ENCODE peak calls at places on chromosomes 6 and 20, in five cellular contexts. One of them, this sample, is unnamed.

GRCh38 chr6:148192310-148192709 is 150.3 kb upstream of the SASH1 start:
- DNase-seq in GM13977: no peak
- DNase-seq in spleen: no peak
- DNase-seq in MCF 10A: peak
- DNase-seq in RWPE1: peak
- DNase-seq in this sample: peak

GRCh38 chr6:15966000-15966399 is 162.9 kb upstream of the MYLIP start:
- DNase-seq in GM13977: no peak
- DNase-seq in spleen: no peak
- DNase-seq in MCF 10A: no peak
- DNase-seq in RWPE1: no peak
- DNase-seq in this sample: peak

GRCh38 chr6:146851837-146852236 is 253.1 kb downstream of the ADGB start:
- DNase-seq in GM13977: no peak
- DNase-seq in spleen: no peak
- DNase-seq in MCF 10A: peak
- DNase-seq in RWPE1: no peak
- DNase-seq in this sample: peak

GRCh38 chr6:151313060-151313459 is 73.3 kb downstream of the AKAP12 start:
- DNase-seq in GM13977: no peak
- DNase-seq in spleen: no peak
- DNase-seq in MCF 10A: no peak
- DNase-seq in RWPE1: no peak
- DNase-seq in this sample: no peak

GRCh38 chr6:16374796-16375195 is 136.4 kb downstream of the GMPR start:
- DNase-seq in GM13977: no peak
- DNase-seq in spleen: no peak
- DNase-seq in MCF 10A: no peak
- DNase-seq in RWPE1: no peak
- DNase-seq in this sample: no peak

GRCh38 chr20:35702051-35702823 is 3.0 kb downstream of the ROMO1 start:
- DNase-seq in GM13977: no peak
- DNase-seq in spleen: peak
- DNase-seq in MCF 10A: no peak
- DNase-seq in RWPE1: no peak
- DNase-seq in this sample: peak

GRCh38 chr6:144581807-144582537 is 296.8 kb downstream of the UTRN start:
- DNase-seq in GM13977: peak
- DNase-seq in spleen: no peak
- DNase-seq in MCF 10A: peak
- DNase-seq in RWPE1: no peak
- DNase-seq in this sample: no peak

GRCh38 chr20:43322851-43323250 is 133.1 kb upstream of the PTPRT start:
- DNase-seq in GM13977: no peak
- DNase-seq in spleen: no peak
- DNase-seq in MCF 10A: peak
- DNase-seq in RWPE1: peak
- DNase-seq in this sample: peak

GRCh38 chr6:2099870-2100269 is 145.5 kb downstream of the GMDS start:
- DNase-seq in GM13977: no peak
- DNase-seq in spleen: no peak
- DNase-seq in MCF 10A: no peak
- DNase-seq in RWPE1: no peak
- DNase-seq in this sample: no peak

GRCh38 chr20:37517371-37517748 is 3.7 kb upstream of the NNAT start:
- DNase-seq in GM13977: no peak
- DNase-seq in spleen: no peak
- DNase-seq in MCF 10A: no peak
- DNase-seq in RWPE1: no peak
- DNase-seq in this sample: no peak

GRCh38 chr6:39029156-39030011 is 19.2 kb upstream of the GLP1R start:
- DNase-seq in GM13977: peak
- DNase-seq in spleen: no peak
- DNase-seq in MCF 10A: peak
- DNase-seq in RWPE1: peak
- DNase-seq in this sample: no peak

GRCh38 chr20:61757678-61758555 is 307.8 kb downstream of the TAF4 start:
- DNase-seq in GM13977: no peak
- DNase-seq in spleen: peak
- DNase-seq in MCF 10A: peak
- DNase-seq in RWPE1: peak
- DNase-seq in this sample: peak

GRCh38 chr20:45372646-45373352 is 5.3 kb downstream of the TP53TG5 start:
- DNase-seq in GM13977: no peak
- DNase-seq in spleen: peak
- DNase-seq in MCF 10A: no peak
- DNase-seq in RWPE1: no peak
- DNase-seq in this sample: peak

GRCh38 chr20:11112837-11113236 is 439.0 kb upstream of the JAG1 start:
- DNase-seq in GM13977: no peak
- DNase-seq in spleen: no peak
- DNase-seq in MCF 10A: no peak
- DNase-seq in RWPE1: no peak
- DNase-seq in this sample: no peak

GRCh38 chr6:40957616-40958492 is 81.2 kb downstream of the UNC5CL start:
- DNase-seq in GM13977: no peak
- DNase-seq in spleen: no peak
- DNase-seq in MCF 10A: peak
- DNase-seq in RWPE1: peak
- DNase-seq in this sample: peak

GRCh38 chr6:34986845-34987246 is 97.8 kb downstream of the ANKS1A start:
- DNase-seq in GM13977: peak
- DNase-seq in spleen: no peak
- DNase-seq in MCF 10A: peak
- DNase-seq in RWPE1: peak
- DNase-seq in this sample: peak

GRCh38 chr6:61953881-61954280 is 332.1 kb downstream of the KHDRBS2 start:
- DNase-seq in GM13977: no peak
- DNase-seq in spleen: no peak
- DNase-seq in MCF 10A: no peak
- DNase-seq in RWPE1: no peak
- DNase-seq in this sample: no peak

GRCh38 chr6:2263896-2264295 is 18.5 kb upstream of the GMDS start:
- DNase-seq in GM13977: no peak
- DNase-seq in spleen: no peak
- DNase-seq in MCF 10A: no peak
- DNase-seq in RWPE1: no peak
- DNase-seq in this sample: no peak

GRCh38 chr6:125301435-125302391 is at the start of gene HDDC2:
- DNase-seq in GM13977: peak
- DNase-seq in spleen: peak
- DNase-seq in MCF 10A: peak
- DNase-seq in RWPE1: peak
- DNase-seq in this sample: peak

GRCh38 chr20:50216543-50217206 is 26.0 kb downstream of the CEBPB start:
- DNase-seq in GM13977: no peak
- DNase-seq in spleen: no peak
- DNase-seq in MCF 10A: no peak
- DNase-seq in RWPE1: no peak
- DNase-seq in this sample: no peak

GRCh38 chr6:34384305-34385153 is 7.9 kb downstream of the NUDT3 start:
- DNase-seq in GM13977: no peak
- DNase-seq in spleen: no peak
- DNase-seq in MCF 10A: no peak
- DNase-seq in RWPE1: no peak
- DNase-seq in this sample: no peak

GRCh38 chr6:162387723-162388382 is 339.7 kb downstream of the PRKN start:
- DNase-seq in GM13977: no peak
- DNase-seq in spleen: no peak
- DNase-seq in MCF 10A: no peak
- DNase-seq in RWPE1: no peak
- DNase-seq in this sample: no peak

GRCh38 chr20:4585104-4585753 is 136.5 kb upstream of the PRND start:
- DNase-seq in GM13977: no peak
- DNase-seq in spleen: no peak
- DNase-seq in MCF 10A: peak
- DNase-seq in RWPE1: peak
- DNase-seq in this sample: peak

GRCh38 chr6:140744648-140745320 is 1370.3 kb upstream of the CITED2 start:
- DNase-seq in GM13977: no peak
- DNase-seq in spleen: no peak
- DNase-seq in MCF 10A: peak
- DNase-seq in RWPE1: peak
- DNase-seq in this sample: peak

GRCh38 chr6:47665112-47665511 is 33.3 kb upstream of the ADGRF4 start:
- DNase-seq in GM13977: no peak
- DNase-seq in spleen: no peak
- DNase-seq in MCF 10A: peak
- DNase-seq in RWPE1: peak
- DNase-seq in this sample: no peak

GRCh38 chr6:121319112-121319553 is 15.1 kb downstream of the TBC1D32 start:
- DNase-seq in GM13977: no peak
- DNase-seq in spleen: no peak
- DNase-seq in MCF 10A: peak
- DNase-seq in RWPE1: peak
- DNase-seq in this sample: peak

GRCh38 chr6:156563710-156564109 is 213.5 kb upstream of the ARID1B start:
- DNase-seq in GM13977: no peak
- DNase-seq in spleen: no peak
- DNase-seq in MCF 10A: no peak
- DNase-seq in RWPE1: no peak
- DNase-seq in this sample: no peak

GRCh38 chr20:19552144-19552895 is 205.7 kb upstream of the RIN2 start:
- DNase-seq in GM13977: no peak
- DNase-seq in spleen: no peak
- DNase-seq in MCF 10A: peak
- DNase-seq in RWPE1: peak
- DNase-seq in this sample: no peak

GRCh38 chr6:111774346-111774703 is 98.9 kb downstream of the FYN start:
- DNase-seq in GM13977: no peak
- DNase-seq in spleen: no peak
- DNase-seq in MCF 10A: no peak
- DNase-seq in RWPE1: no peak
- DNase-seq in this sample: peak

GRCh38 chr6:158783167-158783450 is 36.1 kb downstream of the EZR start:
- DNase-seq in GM13977: no peak
- DNase-seq in spleen: no peak
- DNase-seq in MCF 10A: no peak
- DNase-seq in RWPE1: no peak
- DNase-seq in this sample: no peak

GRCh38 chr6:22642254-22642653 is 72.9 kb downstream of the HDGFL1 start:
- DNase-seq in GM13977: no peak
- DNase-seq in spleen: no peak
- DNase-seq in MCF 10A: no peak
- DNase-seq in RWPE1: no peak
- DNase-seq in this sample: no peak

GRCh38 chr6:125027287-125027686 is 65.0 kb downstream of the RNF217 start:
- DNase-seq in GM13977: no peak
- DNase-seq in spleen: no peak
- DNase-seq in MCF 10A: no peak
- DNase-seq in RWPE1: no peak
- DNase-seq in this sample: no peak

GRCh38 chr6:151370509-151371078 is 20.8 kb downstream of the ZBTB2 start:
- DNase-seq in GM13977: no peak
- DNase-seq in spleen: no peak
- DNase-seq in MCF 10A: no peak
- DNase-seq in RWPE1: no peak
- DNase-seq in this sample: no peak

GRCh38 chr6:111989743-111990142 is 64.2 kb upstream of the CCN6 start:
- DNase-seq in GM13977: no peak
- DNase-seq in spleen: no peak
- DNase-seq in MCF 10A: no peak
- DNase-seq in RWPE1: no peak
- DNase-seq in this sample: no peak

GRCh38 chr6:137475103-137475502 is 19.1 kb downstream of the OLIG3 start:
- DNase-seq in GM13977: no peak
- DNase-seq in spleen: no peak
- DNase-seq in MCF 10A: no peak
- DNase-seq in RWPE1: no peak
- DNase-seq in this sample: no peak
- TF ChIP-seq CTCF in GM13977: no peak
- TF ChIP-seq CTCF in spleen: no peak
- TF ChIP-seq CTCF in MCF 10A: no peak
- TF ChIP-seq CTCF in RWPE1: no peak
- TF ChIP-seq CTCF in this sample: no peak

GRCh38 chr6:37365791-37366190 is 12.0 kb downstream of the RNF8 start:
- DNase-seq in GM13977: no peak
- DNase-seq in spleen: no peak
- DNase-seq in MCF 10A: peak
- DNase-seq in RWPE1: peak
- DNase-seq in this sample: peak
- TF ChIP-seq CTCF in GM13977: peak
- TF ChIP-seq CTCF in spleen: no peak
- TF ChIP-seq CTCF in MCF 10A: no peak
- TF ChIP-seq CTCF in RWPE1: peak
- TF ChIP-seq CTCF in this sample: peak

DNA sequence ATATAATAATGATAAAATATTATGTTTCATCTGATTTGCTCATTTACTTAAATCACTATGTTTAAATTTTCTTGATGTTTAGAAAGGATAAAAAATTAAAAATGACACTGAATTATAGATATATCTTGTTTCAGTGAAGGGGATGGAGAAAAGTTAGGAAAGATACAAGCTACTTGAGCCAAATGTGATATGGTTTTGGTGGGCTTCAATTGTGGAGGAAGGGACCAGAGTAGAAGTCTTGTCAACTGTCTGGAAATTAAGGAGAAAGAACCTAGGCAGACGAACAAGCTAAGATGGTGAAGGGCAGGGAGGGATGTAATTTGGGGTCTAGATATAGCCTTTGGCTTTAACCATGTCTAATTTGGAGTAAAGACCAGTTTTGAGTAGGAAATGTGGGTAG is 186.4 kb upstream of the MMS22L start:
- DNase-seq in GM13977: no peak
- DNase-seq in spleen: no peak
- DNase-seq in MCF 10A: no peak
- DNase-seq in RWPE1: no peak
- DNase-seq in this sample: no peak
- TF ChIP-seq CTCF in GM13977: no peak
- TF ChIP-seq CTCF in spleen: no peak
- TF ChIP-seq CTCF in MCF 10A: no peak
- TF ChIP-seq CTCF in RWPE1: no peak
- TF ChIP-seq CTCF in this sample: no peak

DNA sequence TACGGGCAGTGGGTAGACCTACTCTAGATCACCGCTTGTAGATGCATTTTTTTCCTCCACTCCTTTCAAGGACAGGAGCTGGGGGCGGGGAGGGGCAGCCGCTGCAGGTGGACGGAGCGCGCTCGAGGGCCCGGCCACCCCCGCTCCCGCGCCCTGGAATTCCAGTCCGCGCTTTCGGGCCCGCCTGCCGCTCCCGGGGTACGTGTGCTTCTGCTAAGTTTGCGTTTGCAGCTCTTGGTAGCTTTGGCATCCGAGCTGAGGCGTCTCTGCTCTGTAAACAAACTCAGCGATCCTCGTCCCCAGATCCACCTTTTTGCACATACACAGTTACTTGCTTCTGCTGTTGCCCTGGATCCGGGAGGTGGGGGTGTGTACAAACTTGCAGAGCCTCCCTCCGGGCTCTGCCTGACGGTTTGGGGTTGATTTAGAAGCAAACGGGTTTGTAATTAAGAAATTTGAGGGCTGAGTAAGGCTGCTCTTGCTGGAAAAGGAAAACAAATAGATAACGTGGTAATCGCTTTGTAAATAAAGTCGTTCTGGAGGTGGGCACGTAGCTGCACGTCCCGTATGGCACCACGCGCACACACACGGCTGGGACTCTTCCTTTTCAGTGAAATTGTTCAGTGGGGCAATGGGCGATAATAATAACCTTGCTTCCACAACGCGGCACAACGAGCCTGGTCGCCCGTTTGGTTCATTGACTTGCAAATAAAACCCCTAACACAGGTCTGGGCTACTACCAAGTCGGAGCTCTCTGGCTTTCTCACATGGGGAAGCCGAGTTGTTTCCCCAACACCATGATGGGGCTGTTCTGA is 998 bp upstream of the CITED2 start:
- DNase-seq in GM13977: peak
- DNase-seq in spleen: peak
- DNase-seq in MCF 10A: peak
- DNase-seq in RWPE1: peak
- DNase-seq in this sample: peak
- TF ChIP-seq CTCF in GM13977: no peak
- TF ChIP-seq CTCF in spleen: no peak
- TF ChIP-seq CTCF in MCF 10A: no peak
- TF ChIP-seq CTCF in RWPE1: no peak
- TF ChIP-seq CTCF in this sample: peak